ENCODE peak calls at places on chromosomes 12 and 14, in eight cellular contexts. F is activated T-helper 1 cell treated with anti-CD3 and anti-CD28 coated beads, Interleukin-2, amount 50 U/mL, for 16 hours; K is NCI-H1092 treated with DMSO at 0.1 percent for 48 hours; W is mesothelial cell of epicardium; Q is stimulated activated CD8-positive, alpha-beta memory T cell treated with anti-CD3 and anti-CD28 coated beads, Interleukin-7, amount 100 ng/mL, for 4 hours; P is IMR-90; U is activated T-cell treated with anti-CD3 and anti-CD28 coated beads, Interleukin-2, amount 50 U/mL, for 72 hours; Z is AG08395. I is an unnamed sample.

GRCh38 chr12:132196038-132196872 is 52.0 kb downstream of the NOC4L start:
- DNase-seq in Z (no peak), K (peak), P (no peak), U (no peak), F (no peak), Q (no peak), W (no peak), I (no peak)

GRCh38 chr12:42666671-42667243 is 77.2 kb upstream of the PRICKLE1 start:
- DNase-seq in Q (no peak), U (no peak), W (no peak), P (peak), Z (no peak), K (no peak), F (no peak), I (no peak)

GRCh38 chr12:107200394-107200793 is 107.0 kb upstream of the CRY1 start:
- DNase-seq in K (no peak), Z (no peak), W (no peak), Q (no peak), F (no peak), P (peak), U (peak), I (no peak)

GRCh38 chr12:30975581-30975980 is 49.0 kb downstream of the TSPAN11 start:
- DNase-seq in K (no peak), F (no peak), Q (no peak), Z (peak), W (no peak), U (no peak), P (no peak), I (no peak)

GRCh38 chr14:77251870-77252269 is 19.1 kb downstream of the NGB start:
- DNase-seq in W (no peak), U (no peak), F (no peak), P (no peak), Z (no peak), Q (no peak), K (no peak), I (no peak)

GRCh38 chr14:71328183-71328582 is 420.9 kb downstream of the PCNX1 start:
- DNase-seq in F (no peak), Q (no peak), K (no peak), W (no peak), Z (no peak), U (no peak), P (no peak), I (no peak)

GRCh38 chr14:102187044-102187443 is 47.3 kb downstream of the WDR20 start:
- DNase-seq in P (peak), W (no peak), Z (peak), U (no peak), K (no peak), F (no peak), Q (no peak), I (peak)

GRCh38 chr12:7113389-7113871 is 4.4 kb upstream of the C1RL start:
- DNase-seq in U (peak), F (no peak), Z (peak), K (peak), P (peak), Q (no peak), W (no peak), I (peak)

GRCh38 chr14:50542941-50543418 is 10.6 kb upstream of the MAP4K5 start:
- DNase-seq in P (peak), K (peak), Z (peak), U (peak), F (no peak), W (no peak), Q (no peak), I (peak)

GRCh38 chr14:104872469-104873341 is 7.6 kb downstream of the CEP170B start:
- DNase-seq in Z (peak), P (peak), F (no peak), K (no peak), U (no peak), Q (no peak), W (peak), I (no peak)

GRCh38 chr12:23484238-23484637 is 465.2 kb downstream of the SOX5 start:
- DNase-seq in K (peak), F (no peak), W (no peak), Z (no peak), P (no peak), U (no peak), Q (no peak), I (no peak)

GRCh38 chr12:122830517-122831214 is 4.6 kb upstream of the HIP1R start:
- DNase-seq in Q (no peak), P (peak), K (no peak), Z (peak), U (no peak), F (no peak), W (no peak), I (no peak)

GRCh38 chr14:75279739-75280447 is 1.3 kb downstream of the FOS start:
- DNase-seq in P (peak), F (no peak), W (no peak), U (no peak), Z (no peak), K (no peak), Q (no peak), I (no peak)

GRCh38 chr12:130031571-130032189 is 127.9 kb upstream of the TMEM132D start:
- DNase-seq in P (no peak), W (no peak), F (peak), Z (peak), U (peak), K (peak), Q (peak), I (peak)

GRCh38 chr14:56412453-56413434 is 166.9 kb upstream of the TMEM260 start:
- DNase-seq in U (no peak), Q (no peak), P (no peak), F (no peak), W (no peak), Z (no peak), K (no peak), I (peak)

GRCh38 chr14:73426877-73427276 is 31.5 kb downstream of the NUMB start:
- DNase-seq in P (peak), W (no peak), U (no peak), Z (no peak), F (no peak), K (no peak), Q (no peak), I (peak)

GRCh38 chr12:118356809-118357326 is 15.8 kb downstream of the TAOK3 start:
- DNase-seq in Q (no peak), F (no peak), U (no peak), W (no peak), Z (peak), P (peak), K (no peak), I (no peak)

GRCh38 chr14:103546651-103547454 is 15.6 kb downstream of the BAG5 start:
- DNase-seq in Z (peak), U (peak), W (no peak), K (peak), Q (peak), P (no peak), F (peak), I (peak)

GRCh38 chr12:20865873-20866272 is 55.4 kb downstream of the SLCO1B3 start:
- DNase-seq in Q (no peak), F (no peak), U (no peak), P (no peak), W (no peak), Z (no peak), K (no peak), I (no peak)

GRCh38 chr14:100428727-100429126 is 105.6 kb downstream of the SLC25A47 start:
- DNase-seq in F (no peak), P (peak), Z (peak), U (peak), K (no peak), W (no peak), Q (no peak), I (peak)

GRCh38 chr14:94562941-94563883 is 2.0 kb downstream of the SERPINA4 start:
- DNase-seq in F (no peak), U (no peak), Z (no peak), W (no peak), K (no peak), Q (no peak), P (no peak), I (no peak)

GRCh38 chr14:41609704-41610183 is 3.1 kb downstream of the LRFN5 start:
- DNase-seq in W (peak), U (no peak), Q (no peak), F (no peak), K (peak), P (peak), Z (no peak), I (no peak)

GRCh38 chr14:34498684-34499412 is 36.8 kb upstream of the SPTSSA start:
- DNase-seq in K (peak), Z (no peak), P (peak), U (no peak), F (no peak), Q (no peak), W (no peak), I (peak)

GRCh38 chr12:62256408-62257079 is 3.7 kb upstream of the USP15 start:
- DNase-seq in P (peak), K (peak), Q (peak), U (peak), F (no peak), W (no peak), Z (no peak), I (no peak)

GRCh38 chr12:47943492-47944359 is 19.7 kb upstream of the TMEM106C start:
- DNase-seq in F (no peak), K (no peak), U (no peak), Q (no peak), P (no peak), Z (no peak), W (no peak), I (peak)

GRCh38 chr12:27549231-27549800 is 25.3 kb downstream of the PPFIBP1 start:
- DNase-seq in F (no peak), W (no peak), K (no peak), Z (peak), Q (no peak), U (no peak), P (peak), I (peak)

GRCh38 chr12:74286254-74286653 is 251.4 kb upstream of the ATXN7L3B start:
- DNase-seq in P (no peak), Z (no peak), U (no peak), Q (no peak), W (no peak), F (no peak), K (no peak), I (no peak)

GRCh38 chr12:6380141-6381121 is 3.5 kb upstream of the LTBR start:
- DNase-seq in Q (no peak), W (no peak), U (no peak), K (no peak), P (peak), Z (no peak), F (no peak), I (no peak)

GRCh38 chr12:26513357-26514043 is 318.1 kb downstream of the SSPN start:
- DNase-seq in Q (no peak), Z (no peak), U (no peak), K (no peak), P (no peak), W (no peak), F (no peak), I (no peak)

I was measured in dermis blood vessel endothelial cell.